ENCODE peak calls at places on chromosomes 13 and 19, in seven cellular contexts. One of them, this sample, is unnamed.
A peak's percentile ranks its signal among the peaks of the same experiment; 100 is the strongest.

GRCh38 chr19:1361601-1362384 is 21.9 kb upstream of the NDUFS7 start:
- DNase-seq in brain microvascular endothelial cell: peak; percentile 69
- DNase-seq in Panc1: no peak
- DNase-seq in fibroblast of lung: peak; percentile 80
- DNase-seq in IMR-90: peak; percentile 78
- DNase-seq in upper lobe of left lung: no peak
- DNase-seq in thoracic aorta: no peak
- DNase-seq in this sample: no peak

GRCh38 chr13:42971670-42972355 is 20.2 kb downstream of the EPSTI1 start:
- DNase-seq in Panc1: no peak
- DNase-seq in fibroblast of lung: no peak
- DNase-seq in brain microvascular endothelial cell: peak; percentile 71
- DNase-seq in thoracic aorta: no peak
- DNase-seq in IMR-90: peak; percentile 26
- DNase-seq in upper lobe of left lung: no peak
- DNase-seq in this sample: peak; percentile 39

GRCh38 chr13:109241160-109241559 is 545.2 kb downstream of the IRS2 start:
- DNase-seq in upper lobe of left lung: no peak
- DNase-seq in brain microvascular endothelial cell: no peak
- DNase-seq in Panc1: no peak
- DNase-seq in IMR-90: no peak
- DNase-seq in thoracic aorta: no peak
- DNase-seq in fibroblast of lung: no peak
- DNase-seq in this sample: no peak

GRCh38 chr13:26021516-26021915 is 30.3 kb downstream of the SHISA2 start:
- DNase-seq in upper lobe of left lung: no peak
- DNase-seq in Panc1: no peak
- DNase-seq in IMR-90: no peak
- DNase-seq in thoracic aorta: no peak
- DNase-seq in fibroblast of lung: no peak
- DNase-seq in brain microvascular endothelial cell: no peak
- DNase-seq in this sample: no peak

GRCh38 chr13:36884235-36884634 is 35.8 kb downstream of the SMAD9 start:
- DNase-seq in thoracic aorta: no peak
- DNase-seq in Panc1: no peak
- DNase-seq in fibroblast of lung: no peak
- DNase-seq in IMR-90: no peak
- DNase-seq in brain microvascular endothelial cell: no peak
- DNase-seq in upper lobe of left lung: no peak
- DNase-seq in this sample: no peak

GRCh38 chr13:94343243-94343585 is 136.3 kb downstream of the DCT start:
- DNase-seq in IMR-90: peak; percentile 52
- DNase-seq in thoracic aorta: peak; percentile 8
- DNase-seq in upper lobe of left lung: no peak
- DNase-seq in brain microvascular endothelial cell: peak; percentile 57
- DNase-seq in Panc1: no peak
- DNase-seq in fibroblast of lung: no peak
- DNase-seq in this sample: peak; percentile 89

GRCh38 chr19:45451181-45451849 is 16.5 kb upstream of the FOSB start:
- DNase-seq in fibroblast of lung: peak; percentile 53
- DNase-seq in upper lobe of left lung: no peak
- DNase-seq in brain microvascular endothelial cell: peak; percentile 86
- DNase-seq in Panc1: no peak
- DNase-seq in IMR-90: peak; percentile 88
- DNase-seq in thoracic aorta: no peak
- DNase-seq in this sample: no peak

GRCh38 chr13:95403349-95404140 is 102.3 kb upstream of the ABCC4 start:
- DNase-seq in thoracic aorta: no peak
- DNase-seq in fibroblast of lung: no peak
- DNase-seq in IMR-90: no peak
- DNase-seq in brain microvascular endothelial cell: no peak
- DNase-seq in Panc1: no peak
- DNase-seq in upper lobe of left lung: no peak
- DNase-seq in this sample: no peak

GRCh38 chr13:40390290-40391008 is 276.0 kb downstream of the FOXO1 start:
- DNase-seq in brain microvascular endothelial cell: no peak
- DNase-seq in upper lobe of left lung: no peak
- DNase-seq in fibroblast of lung: no peak
- DNase-seq in thoracic aorta: no peak
- DNase-seq in IMR-90: no peak
- DNase-seq in Panc1: no peak
- DNase-seq in this sample: peak; percentile 75

GRCh38 chr13:39446865-39447264 is 156.1 kb downstream of the LHFPL6 start:
- DNase-seq in fibroblast of lung: no peak
- DNase-seq in upper lobe of left lung: no peak
- DNase-seq in thoracic aorta: no peak
- DNase-seq in brain microvascular endothelial cell: no peak
- DNase-seq in IMR-90: no peak
- DNase-seq in Panc1: no peak
- DNase-seq in this sample: no peak

GRCh38 chr19:41356984-41357739 is 3.4 kb upstream of the TGFB1 start:
- DNase-seq in IMR-90: no peak
- DNase-seq in thoracic aorta: no peak
- DNase-seq in upper lobe of left lung: no peak
- DNase-seq in brain microvascular endothelial cell: no peak
- DNase-seq in fibroblast of lung: no peak
- DNase-seq in Panc1: no peak
- DNase-seq in this sample: no peak

GRCh38 chr13:75101997-75102720 is 379.8 kb downstream of the TBC1D4 start:
- DNase-seq in fibroblast of lung: peak; percentile 25
- DNase-seq in upper lobe of left lung: no peak
- DNase-seq in Panc1: no peak
- DNase-seq in thoracic aorta: no peak
- DNase-seq in IMR-90: peak; percentile 6
- DNase-seq in brain microvascular endothelial cell: no peak
- DNase-seq in this sample: no peak

DNA sequence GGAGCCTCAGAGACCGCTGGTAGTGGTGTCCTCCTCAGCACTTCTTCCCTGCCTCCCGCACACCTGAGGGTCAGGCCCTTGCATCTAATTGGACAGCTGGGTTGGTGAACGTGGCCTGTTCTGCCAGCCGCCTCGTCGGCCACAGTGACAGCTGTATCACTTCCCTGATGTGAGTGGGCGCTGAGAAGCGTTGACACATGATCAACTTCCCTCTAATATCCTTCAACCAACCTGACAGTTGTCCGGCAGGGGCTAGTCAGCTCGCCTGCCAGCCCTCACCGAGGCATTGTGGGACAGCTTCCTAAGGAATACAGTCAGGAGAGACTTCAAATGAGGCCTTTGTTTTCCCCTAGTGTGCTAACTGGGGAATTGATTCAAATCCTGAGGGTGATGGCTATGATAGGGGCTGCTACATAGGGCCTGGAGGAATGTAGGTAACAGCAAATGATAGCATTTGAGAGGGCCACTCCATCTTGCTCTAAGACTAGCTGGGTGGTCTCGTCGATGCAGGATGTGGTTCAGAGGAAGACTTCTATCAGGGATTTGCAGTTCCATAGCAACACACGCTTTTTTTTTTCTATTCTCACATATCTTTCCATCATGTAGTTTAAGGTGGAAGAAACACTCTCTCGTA is 230.8 kb downstream of the TSHZ3 start:
- DNase-seq in brain microvascular endothelial cell: no peak
- DNase-seq in upper lobe of left lung: no peak
- DNase-seq in thoracic aorta: no peak
- DNase-seq in fibroblast of lung: no peak
- DNase-seq in Panc1: no peak
- DNase-seq in IMR-90: no peak
- DNase-seq in this sample: no peak
- TF ChIP-seq CTCF in brain microvascular endothelial cell: no peak
- TF ChIP-seq CTCF in upper lobe of left lung: no peak
- TF ChIP-seq CTCF in thoracic aorta: no peak
- TF ChIP-seq CTCF in fibroblast of lung: no peak
- TF ChIP-seq CTCF in Panc1: no peak
- TF ChIP-seq CTCF in IMR-90: no peak
- TF ChIP-seq CTCF in this sample: no peak

DNA sequence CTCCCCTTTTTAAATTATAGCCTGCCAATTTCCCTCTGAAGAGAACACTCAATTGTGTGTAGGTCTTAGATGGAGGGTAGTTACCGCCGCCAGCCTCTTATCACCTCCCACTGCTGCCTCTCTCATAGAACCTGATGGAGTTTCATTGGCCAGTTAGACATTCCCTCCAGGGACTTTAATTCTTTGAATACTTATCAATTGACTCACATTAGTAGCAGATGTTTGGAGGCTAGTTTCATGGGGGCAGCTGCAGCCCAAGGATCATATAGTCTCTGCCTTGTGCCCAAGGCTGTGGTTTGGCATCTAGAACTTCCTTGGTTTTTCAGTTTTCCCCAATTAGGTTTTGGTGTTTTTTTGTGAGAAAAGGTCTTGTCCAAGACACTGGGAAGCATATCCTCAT is 318.9 kb upstream of the HTR2A start:
- DNase-seq in IMR-90: peak; percentile 87
- DNase-seq in brain microvascular endothelial cell: peak; percentile 88
- DNase-seq in thoracic aorta: no peak
- DNase-seq in upper lobe of left lung: no peak
- DNase-seq in Panc1: peak; percentile 10
- DNase-seq in fibroblast of lung: peak; percentile 81
- DNase-seq in this sample: no peak
- H3K4me3 ChIP-seq in IMR-90: no peak overlapping the region
- H3K4me3 ChIP-seq in brain microvascular endothelial cell: no peak overlapping the region
- H3K4me3 ChIP-seq in thoracic aorta: no peak overlapping the region
- H3K4me3 ChIP-seq in upper lobe of left lung: no peak overlapping the region
- H3K4me3 ChIP-seq in Panc1: no peak overlapping the region
- H3K4me3 ChIP-seq in fibroblast of lung: no peak overlapping the region
- H3K4me3 ChIP-seq in this sample: no peak overlapping the region

GRCh38 chr19:10808937-10809655 is 26.9 kb downstream of the TMED1 start:
- DNase-seq in upper lobe of left lung: no peak
- DNase-seq in thoracic aorta: no peak
- DNase-seq in Panc1: no peak
- DNase-seq in brain microvascular endothelial cell: peak; percentile 54
- DNase-seq in IMR-90: peak; percentile 21
- DNase-seq in fibroblast of lung: peak; percentile 19
- DNase-seq in this sample: no peak
- TF ChIP-seq CTCF in upper lobe of left lung: no peak
- TF ChIP-seq CTCF in thoracic aorta: no peak
- TF ChIP-seq CTCF in Panc1: no peak
- TF ChIP-seq CTCF in brain microvascular endothelial cell: no peak
- TF ChIP-seq CTCF in IMR-90: no peak
- TF ChIP-seq CTCF in fibroblast of lung: no peak
- TF ChIP-seq CTCF in this sample: no peak

DNA sequence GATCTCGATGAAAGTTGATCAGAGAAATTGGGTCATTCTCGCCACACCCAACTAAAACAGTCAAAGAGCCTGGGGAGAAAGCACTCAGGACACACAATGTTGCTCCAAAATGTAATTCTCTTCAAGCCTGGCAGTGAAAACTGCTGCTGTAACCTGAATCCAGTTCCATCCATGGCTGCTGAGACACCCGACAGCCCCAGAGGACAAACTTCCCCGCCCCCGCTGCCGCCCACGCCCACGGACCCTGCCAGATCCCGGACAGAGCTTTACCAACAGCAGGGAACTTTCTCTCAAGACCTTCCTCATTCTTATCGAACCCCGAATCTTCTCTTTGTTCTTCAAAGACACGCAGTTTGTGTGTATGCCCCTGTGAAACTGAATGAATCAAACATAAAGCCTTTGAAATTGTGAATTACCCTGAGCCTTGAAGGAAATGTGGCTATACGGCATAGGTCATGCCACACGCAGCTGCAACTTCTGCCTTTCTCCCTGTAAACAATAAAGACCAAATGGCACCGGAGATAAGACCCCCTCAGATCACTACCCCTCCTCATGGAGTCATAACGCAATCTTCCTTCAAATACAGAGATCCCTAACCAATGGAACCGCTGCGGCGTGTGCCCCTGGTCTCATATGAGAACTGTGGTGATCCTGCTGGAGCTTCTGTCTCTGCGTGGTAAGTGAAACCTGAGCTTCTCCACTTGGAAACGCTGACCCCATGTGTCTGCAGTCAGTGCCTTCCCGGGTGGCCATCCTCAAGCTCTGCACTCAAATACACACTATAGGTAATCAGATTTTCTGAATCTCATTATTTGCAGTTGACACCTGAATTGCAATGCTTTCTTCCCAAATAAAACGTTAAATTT is 4.8 kb upstream of the LAMP1 start:
- DNase-seq in Panc1: no peak
- DNase-seq in brain microvascular endothelial cell: no peak
- DNase-seq in fibroblast of lung: peak; percentile 43
- DNase-seq in upper lobe of left lung: peak; percentile 92
- DNase-seq in thoracic aorta: no peak
- DNase-seq in IMR-90: peak; percentile 51
- DNase-seq in this sample: no peak
- H3K4me3 ChIP-seq in Panc1: peak overlapping the region; percentile 30
- H3K4me3 ChIP-seq in brain microvascular endothelial cell: peak overlapping the region; percentile 34
- H3K4me3 ChIP-seq in fibroblast of lung: peak overlapping the region; percentile 8
- H3K4me3 ChIP-seq in upper lobe of left lung: no peak overlapping the region
- H3K4me3 ChIP-seq in thoracic aorta: peak overlapping the region; percentile 55
- H3K4me3 ChIP-seq in IMR-90: peak overlapping the region; percentile 46
- H3K4me3 ChIP-seq in this sample: peak overlapping the region; percentile 21

GRCh38 chr19:35790981-35791813 is 15.8 kb downstream of the ARHGAP33 start:
- DNase-seq in brain microvascular endothelial cell: no peak
- DNase-seq in upper lobe of left lung: peak; percentile 74
- DNase-seq in thoracic aorta: no peak
- DNase-seq in IMR-90: no peak
- DNase-seq in Panc1: no peak
- DNase-seq in fibroblast of lung: no peak
- DNase-seq in this sample: no peak
- TF ChIP-seq CTCF in brain microvascular endothelial cell: peak; percentile 43
- TF ChIP-seq CTCF in upper lobe of left lung: no peak
- TF ChIP-seq CTCF in thoracic aorta: no peak
- TF ChIP-seq CTCF in IMR-90: peak; percentile 7
- TF ChIP-seq CTCF in Panc1: no peak
- TF ChIP-seq CTCF in fibroblast of lung: no peak
- TF ChIP-seq CTCF in this sample: no peak

GRCh38 chr13:106496072-106496997 is 39.1 kb downstream of the EFNB2 start:
- DNase-seq in brain microvascular endothelial cell: no peak
- DNase-seq in fibroblast of lung: no peak
- DNase-seq in IMR-90: no peak
- DNase-seq in Panc1: no peak
- DNase-seq in upper lobe of left lung: no peak
- DNase-seq in thoracic aorta: no peak
- DNase-seq in this sample: no peak
- H3K4me3 ChIP-seq in brain microvascular endothelial cell: no peak overlapping the region
- H3K4me3 ChIP-seq in fibroblast of lung: no peak overlapping the region
- H3K4me3 ChIP-seq in IMR-90: no peak overlapping the region
- H3K4me3 ChIP-seq in Panc1: no peak overlapping the region
- H3K4me3 ChIP-seq in upper lobe of left lung: no peak overlapping the region
- H3K4me3 ChIP-seq in thoracic aorta: peak overlapping the region; percentile 11
- H3K4me3 ChIP-seq in this sample: no peak overlapping the region

DNA sequence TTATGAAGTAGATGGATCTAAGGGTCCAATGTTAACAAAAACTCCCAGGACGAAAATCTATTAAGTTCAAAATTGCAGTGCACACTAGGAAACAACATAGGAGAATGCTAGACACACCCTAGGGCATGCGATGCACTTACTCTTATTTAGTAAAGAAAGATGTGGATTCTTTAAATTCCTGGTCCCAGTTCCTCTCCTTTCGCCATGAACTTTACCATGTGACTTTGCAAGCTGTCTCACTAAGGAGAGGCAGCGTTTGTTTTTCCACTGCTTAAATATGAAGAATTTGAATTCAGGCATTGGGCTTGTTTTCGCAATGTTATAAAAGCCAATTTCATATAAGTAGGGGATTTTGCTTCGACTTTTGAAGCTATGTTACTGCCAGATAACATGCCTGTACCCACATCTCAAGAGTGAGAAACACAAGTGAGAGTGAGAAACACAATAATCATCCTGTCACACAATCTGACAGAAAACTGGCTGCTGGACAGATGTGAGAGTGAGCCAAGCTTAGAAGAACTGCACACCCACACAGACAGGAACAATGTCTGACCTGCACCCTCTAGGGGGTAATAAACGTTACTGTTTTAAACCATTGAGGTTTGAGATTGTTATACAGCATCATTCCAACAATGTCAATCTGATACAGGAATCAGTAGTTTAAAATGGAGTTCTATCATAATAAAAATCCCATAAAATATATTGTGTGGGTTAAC is 1308.5 kb downstream of the SLITRK5 start:
- DNase-seq in upper lobe of left lung: no peak
- DNase-seq in fibroblast of lung: peak; percentile 55
- DNase-seq in Panc1: no peak
- DNase-seq in IMR-90: no peak
- DNase-seq in brain microvascular endothelial cell: no peak
- DNase-seq in thoracic aorta: no peak
- DNase-seq in this sample: no peak
- TF ChIP-seq CTCF in upper lobe of left lung: peak; percentile 10
- TF ChIP-seq CTCF in fibroblast of lung: no peak
- TF ChIP-seq CTCF in Panc1: no peak
- TF ChIP-seq CTCF in IMR-90: no peak
- TF ChIP-seq CTCF in brain microvascular endothelial cell: peak; percentile 34
- TF ChIP-seq CTCF in thoracic aorta: peak; percentile 26
- TF ChIP-seq CTCF in this sample: no peak

This sample was measured in esophagus muscularis mucosa.